ENCODE peak calls at places on chromosomes 7 and 10, in four cellular contexts. J is sciatic nerve, W is tibial nerve, V is HL-60. N is an unnamed sample.

GRCh38 chr7:157678503-157678902 is 341.7 kb downstream of the DNAJB6 start:
- DNase-seq in J (no peak), W (peak), V (no peak), N (no peak)

GRCh38 chr7:148704189-148704588 is 5.5 kb downstream of the CUL1 start:
- DNase-seq in J (no peak), W (no peak), V (no peak), N (no peak)

GRCh38 chr10:95605163-95605562 is 44.0 kb upstream of the SORBS1 start:
- DNase-seq in J (no peak), W (no peak), V (no peak), N (peak)

GRCh38 chr7:149753370-149754233 is 19.8 kb downstream of the ZNF467 start:
- DNase-seq in J (no peak), W (no peak), V (no peak), N (no peak)

GRCh38 chr10:75619636-75620035 is 188.2 kb downstream of the LRMDA start:
- DNase-seq in J (no peak), W (no peak), V (no peak), N (no peak)

GRCh38 chr7:133761459-133761858 is 365.7 kb upstream of the LRGUK start:
- DNase-seq in J (no peak), W (no peak), V (no peak), N (no peak)

GRCh38 chr10:93711891-93712290 is 9.5 kb upstream of the FRA10AC1 start:
- DNase-seq in J (no peak), W (no peak), V (no peak), N (no peak)

GRCh38 chr7:149569025-149569725 is 71.6 kb upstream of the ZNF746 start:
- DNase-seq in J (no peak), W (no peak), V (no peak), N (no peak)

GRCh38 chr7:108358553-108358952 is 97.7 kb downstream of the NRCAM start:
- DNase-seq in J (no peak), W (no peak), V (no peak), N (peak)

GRCh38 chr10:116108106-116108505 is 164.9 kb downstream of the GFRA1 start:
- DNase-seq in J (no peak), W (no peak), V (no peak), N (no peak)

GRCh38 chr7:135938563-135938962 is 38.6 kb downstream of the MTPN start:
- DNase-seq in J (no peak), W (no peak), V (no peak), N (no peak)

GRCh38 chr10:66591865-66592264 is 334.0 kb upstream of the LRRTM3 start:
- DNase-seq in J (no peak), W (no peak), V (no peak), N (no peak)

GRCh38 chr10:133133471-133134231 is 26.4 kb upstream of the KNDC1 start:
- DNase-seq in J (peak), W (no peak), V (no peak), N (no peak)

GRCh38 chr10:114632869-114633715 is 25.0 kb downstream of the ABLIM1 start:
- DNase-seq in J (no peak), W (no peak), V (no peak), N (peak)

GRCh38 chr10:76428541-76429330 is 997.3 kb downstream of the LRMDA start:
- DNase-seq in J (no peak), W (no peak), V (no peak), N (no peak)

GRCh38 chr7:155509725-155510551 is 36.4 kb downstream of the CNPY1 start:
- DNase-seq in J (no peak), W (no peak), V (no peak), N (no peak)

GRCh38 chr7:45342236-45342635 is 184.6 kb downstream of the RAMP3 start:
- DNase-seq in J (no peak), W (no peak), V (no peak), N (no peak)

GRCh38 chr7:64045301-64046040 is at the start of gene ZNF727:
- DNase-seq in J (peak), W (peak), V (no peak), N (peak)

GRCh38 chr7:80588591-80588990 is 49.9 kb upstream of the CD36 start:
- DNase-seq in J (no peak), W (no peak), V (no peak), N (no peak)

GRCh38 chr10:43255644-43256431 is 11.0 kb downstream of the RASGEF1A start:
- DNase-seq in J (no peak), W (no peak), V (no peak), N (no peak)

GRCh38 chr7:16634292-16634738 is 11.2 kb downstream of the ANKMY2 start:
- DNase-seq in J (peak), W (no peak), V (no peak), N (peak)